ENCODE peak calls at places on chromosome 13, in five cellular contexts. N is LHCN-M2; J is GM04504; Y is activated T-cell treated with anti-CD3 and anti-CD28 coated beads, Interleukin-2, amount 50 U/mL, for 48 hours; U is ascending aorta. T is an unnamed sample.

GRCh38 chr13:101098873-101099272 is 317.4 kb downstream of the NALCN start:
- DNase-seq in N (peak), J (no peak), Y (no peak), U (no peak), T (no peak)

GRCh38 chr13:50377726-50378270 is 362.6 kb downstream of the KCNRG start:
- DNase-seq in N (no peak), J (no peak), Y (no peak), U (no peak), T (no peak)

GRCh38 chr13:30002577-30002976 is 152.2 kb upstream of the UBL3 start:
- DNase-seq in N (peak), J (peak), Y (no peak), U (no peak), T (peak)

GRCh38 chr13:29457299-29457698 is 138.2 kb downstream of the SLC7A1 start:
- DNase-seq in N (peak), J (peak), Y (no peak), U (no peak), T (peak)

GRCh38 chr13:35279500-35279899 is 197.0 kb downstream of the MAB21L1 start:
- DNase-seq in N (no peak), J (no peak), Y (no peak), U (no peak), T (no peak)

GRCh38 chr13:24161010-24161775 is 673 bp downstream of the SPATA13 start:
- DNase-seq in N (no peak), J (no peak), Y (peak), U (peak), T (no peak)

GRCh38 chr13:73610799-73611592 is 523.2 kb downstream of the KLF12 start:
- DNase-seq in N (no peak), J (no peak), Y (no peak), U (no peak), T (no peak)

GRCh38 chr13:40456397-40456958 is 210.0 kb downstream of the FOXO1 start:
- DNase-seq in N (peak), J (no peak), Y (no peak), U (no peak), T (no peak)

GRCh38 chr13:46184277-46184699 is 2.3 kb upstream of the LCP1 start:
- DNase-seq in N (peak), J (no peak), Y (peak), U (no peak), T (no peak)

GRCh38 chr13:109684836-109685602 is 101.4 kb downstream of the IRS2 start:
- DNase-seq in N (no peak), J (no peak), Y (no peak), U (no peak), T (no peak)

GRCh38 chr13:42284068-42284467 is 12.1 kb downstream of the AKAP11 start:
- DNase-seq in N (no peak), J (no peak), Y (no peak), U (no peak), T (no peak)

GRCh38 chr13:36347826-36348225 is 1.6 kb upstream of the SPART start:
- DNase-seq in N (no peak), J (no peak), Y (no peak), U (no peak), T (no peak)

GRCh38 chr13:39956036-39956435 is 300.6 kb downstream of the COG6 start:
- DNase-seq in N (no peak), J (no peak), Y (peak), U (no peak), T (no peak)

GRCh38 chr13:82412749-82413148 is 1469.5 kb downstream of the SLITRK1 start:
- DNase-seq in N (no peak), J (no peak), Y (no peak), U (no peak), T (no peak)

GRCh38 chr13:19601749-19602725 is 31.4 kb upstream of the MPHOSPH8 start:
- DNase-seq in N (no peak), J (no peak), Y (peak), U (no peak), T (no peak)

GRCh38 chr13:26962671-26963070 is 202.1 kb upstream of the GPR12 start:
- DNase-seq in N (no peak), J (no peak), Y (no peak), U (no peak), T (no peak)

T was measured in GM04503.